ENCODE peak calls at places on chromosomes 6 and 20, in ten cellular contexts. One of them, this sample, is unnamed. For H3K9me3, the result is how much of the 10 kb centered on the place peaks cover.

GRCh38 chr6:109081026-109081425 is 13.6 kb downstream of the SESN1 start:
- DNase-seq in body of pancreas: no peak
- DNase-seq in small intestine: no peak
- DNase-seq in upper lobe of left lung: no peak
- DNase-seq in osteoblast: no peak
- DNase-seq in PC-9: no peak
- DNase-seq in HCT116: no peak
- DNase-seq in NT2/D1: no peak
- DNase-seq in tibial nerve: no peak
- DNase-seq in upper lobe of right lung: no peak
- DNase-seq in this sample: no peak

GRCh38 chr6:138272543-138273305 is 54.4 kb upstream of the PBOV1 start:
- DNase-seq in HCT116: no peak
- DNase-seq in body of pancreas: no peak
- DNase-seq in small intestine: no peak
- DNase-seq in upper lobe of left lung: no peak
- DNase-seq in PC-9: no peak
- DNase-seq in upper lobe of right lung: no peak
- DNase-seq in NT2/D1: no peak
- DNase-seq in tibial nerve: no peak
- DNase-seq in osteoblast: no peak
- DNase-seq in this sample: no peak

GRCh38 chr6:71187136-71187535 is 101.5 kb upstream of the OGFRL1 start:
- DNase-seq in NT2/D1: no peak
- DNase-seq in small intestine: no peak
- DNase-seq in upper lobe of left lung: no peak
- DNase-seq in HCT116: no peak
- DNase-seq in osteoblast: no peak
- DNase-seq in PC-9: no peak
- DNase-seq in tibial nerve: no peak
- DNase-seq in upper lobe of right lung: no peak
- DNase-seq in body of pancreas: no peak
- DNase-seq in this sample: no peak

GRCh38 chr20:45036044-45036755 is 64.7 kb downstream of the KCNS1 start:
- DNase-seq in PC-9: peak
- DNase-seq in small intestine: no peak
- DNase-seq in osteoblast: no peak
- DNase-seq in upper lobe of left lung: no peak
- DNase-seq in upper lobe of right lung: no peak
- DNase-seq in body of pancreas: no peak
- DNase-seq in tibial nerve: no peak
- DNase-seq in HCT116: peak
- DNase-seq in NT2/D1: no peak
- DNase-seq in this sample: no peak

GRCh38 chr6:37794825-37795224 is 24.7 kb upstream of the ZFAND3 start:
- DNase-seq in upper lobe of left lung: no peak
- DNase-seq in osteoblast: peak
- DNase-seq in tibial nerve: no peak
- DNase-seq in HCT116: no peak
- DNase-seq in NT2/D1: no peak
- DNase-seq in small intestine: no peak
- DNase-seq in PC-9: no peak
- DNase-seq in upper lobe of right lung: no peak
- DNase-seq in body of pancreas: no peak
- DNase-seq in this sample: no peak

GRCh38 chr20:17856024-17856564 is 112.5 kb downstream of the SNX5 start:
- DNase-seq in NT2/D1: no peak
- DNase-seq in HCT116: no peak
- DNase-seq in osteoblast: no peak
- DNase-seq in small intestine: peak
- DNase-seq in tibial nerve: no peak
- DNase-seq in upper lobe of right lung: peak
- DNase-seq in PC-9: no peak
- DNase-seq in upper lobe of left lung: no peak
- DNase-seq in body of pancreas: peak
- DNase-seq in this sample: no peak

GRCh38 chr20:37511605-37512275 is 9.3 kb upstream of the NNAT start:
- DNase-seq in body of pancreas: no peak
- DNase-seq in upper lobe of left lung: no peak
- DNase-seq in upper lobe of right lung: no peak
- DNase-seq in tibial nerve: no peak
- DNase-seq in small intestine: no peak
- DNase-seq in NT2/D1: no peak
- DNase-seq in PC-9: no peak
- DNase-seq in HCT116: no peak
- DNase-seq in osteoblast: peak
- DNase-seq in this sample: no peak

GRCh38 chr6:20707166-20707485 is 172.9 kb downstream of the CDKAL1 start:
- DNase-seq in tibial nerve: no peak
- DNase-seq in upper lobe of left lung: no peak
- DNase-seq in osteoblast: no peak
- DNase-seq in HCT116: no peak
- DNase-seq in PC-9: no peak
- DNase-seq in small intestine: no peak
- DNase-seq in body of pancreas: no peak
- DNase-seq in upper lobe of right lung: no peak
- DNase-seq in NT2/D1: no peak
- DNase-seq in this sample: no peak

GRCh38 chr20:22472386-22472785 is 112.0 kb downstream of the FOXA2 start:
- DNase-seq in osteoblast: no peak
- DNase-seq in NT2/D1: no peak
- DNase-seq in upper lobe of left lung: no peak
- DNase-seq in tibial nerve: no peak
- DNase-seq in body of pancreas: no peak
- DNase-seq in small intestine: no peak
- DNase-seq in PC-9: no peak
- DNase-seq in upper lobe of right lung: no peak
- DNase-seq in HCT116: no peak
- DNase-seq in this sample: no peak

GRCh38 chr6:15491255-15491985 is 171.4 kb downstream of the DTNBP1 start:
- DNase-seq in osteoblast: peak
- DNase-seq in NT2/D1: no peak
- DNase-seq in tibial nerve: peak
- DNase-seq in upper lobe of right lung: no peak
- DNase-seq in upper lobe of left lung: peak
- DNase-seq in body of pancreas: peak
- DNase-seq in HCT116: peak
- DNase-seq in PC-9: peak
- DNase-seq in small intestine: peak
- DNase-seq in this sample: peak

GRCh38 chr6:165599121-165599520 is 63.9 kb downstream of the PDE10A start:
- DNase-seq in upper lobe of left lung: no peak
- DNase-seq in tibial nerve: no peak
- DNase-seq in small intestine: no peak
- DNase-seq in body of pancreas: no peak
- DNase-seq in osteoblast: no peak
- DNase-seq in NT2/D1: no peak
- DNase-seq in upper lobe of right lung: no peak
- DNase-seq in PC-9: no peak
- DNase-seq in HCT116: no peak
- DNase-seq in this sample: no peak

GRCh38 chr20:32474967-32475819 is 109.9 kb downstream of the NOL4L start:
- DNase-seq in HCT116: no peak
- DNase-seq in body of pancreas: peak
- DNase-seq in small intestine: peak
- DNase-seq in tibial nerve: peak
- DNase-seq in osteoblast: peak
- DNase-seq in upper lobe of left lung: peak
- DNase-seq in upper lobe of right lung: peak
- DNase-seq in NT2/D1: no peak
- DNase-seq in PC-9: peak
- DNase-seq in this sample: no peak

GRCh38 chr20:23156170-23156841 is 70.2 kb upstream of the CD93 start:
- DNase-seq in PC-9: peak
- DNase-seq in body of pancreas: no peak
- DNase-seq in tibial nerve: peak
- DNase-seq in NT2/D1: no peak
- DNase-seq in upper lobe of left lung: peak
- DNase-seq in HCT116: peak
- DNase-seq in small intestine: no peak
- DNase-seq in upper lobe of right lung: no peak
- DNase-seq in osteoblast: peak
- DNase-seq in this sample: no peak

GRCh38 chr20:61454053-61454452 is 202.0 kb downstream of the CDH4 start:
- DNase-seq in osteoblast: no peak
- DNase-seq in PC-9: no peak
- DNase-seq in body of pancreas: no peak
- DNase-seq in tibial nerve: no peak
- DNase-seq in upper lobe of left lung: no peak
- DNase-seq in upper lobe of right lung: no peak
- DNase-seq in HCT116: no peak
- DNase-seq in small intestine: no peak
- DNase-seq in NT2/D1: no peak
- DNase-seq in this sample: no peak

GRCh38 chr6:170388113-170388512 is 81.6 kb downstream of the FAM120B start:
- DNase-seq in upper lobe of left lung: no peak
- DNase-seq in upper lobe of right lung: no peak
- DNase-seq in small intestine: no peak
- DNase-seq in body of pancreas: no peak
- DNase-seq in PC-9: no peak
- DNase-seq in osteoblast: no peak
- DNase-seq in tibial nerve: no peak
- DNase-seq in HCT116: no peak
- DNase-seq in NT2/D1: no peak
- DNase-seq in this sample: no peak

GRCh38 chr20:46959081-46959692 is 64.5 kb downstream of the EYA2 start:
- DNase-seq in tibial nerve: no peak
- DNase-seq in NT2/D1: no peak
- DNase-seq in PC-9: peak
- DNase-seq in HCT116: peak
- DNase-seq in upper lobe of right lung: no peak
- DNase-seq in upper lobe of left lung: no peak
- DNase-seq in body of pancreas: no peak
- DNase-seq in small intestine: no peak
- DNase-seq in osteoblast: peak
- DNase-seq in this sample: no peak

GRCh38 chr6:10425973-10426780 is 11.3 kb upstream of the TFAP2A start:
- DNase-seq in small intestine: no peak
- DNase-seq in NT2/D1: no peak
- DNase-seq in PC-9: peak
- DNase-seq in tibial nerve: no peak
- DNase-seq in body of pancreas: peak
- DNase-seq in upper lobe of right lung: no peak
- DNase-seq in upper lobe of left lung: no peak
- DNase-seq in osteoblast: peak
- DNase-seq in HCT116: no peak
- DNase-seq in this sample: no peak

GRCh38 chr20:11719153-11719552 is 198.5 kb upstream of the BTBD3 start:
- DNase-seq in upper lobe of left lung: no peak
- DNase-seq in osteoblast: no peak
- DNase-seq in body of pancreas: no peak
- DNase-seq in small intestine: no peak
- DNase-seq in upper lobe of right lung: no peak
- DNase-seq in HCT116: no peak
- DNase-seq in PC-9: no peak
- DNase-seq in NT2/D1: peak
- DNase-seq in tibial nerve: no peak
- DNase-seq in this sample: no peak
- H3K9me3 ChIP-seq in upper lobe of left lung: under half
- H3K9me3 ChIP-seq in osteoblast: under half
- H3K9me3 ChIP-seq in body of pancreas: under half
- H3K9me3 ChIP-seq in small intestine: under half
- H3K9me3 ChIP-seq in upper lobe of right lung: under half
- H3K9me3 ChIP-seq in HCT116: under half
- H3K9me3 ChIP-seq in PC-9: under half
- H3K9me3 ChIP-seq in NT2/D1: under half
- H3K9me3 ChIP-seq in tibial nerve: under half
- H3K9me3 ChIP-seq in this sample: under half

GRCh38 chr20:15582146-15582776 is 991.0 kb downstream of the KIF16B start:
- DNase-seq in upper lobe of left lung: no peak
- DNase-seq in body of pancreas: no peak
- DNase-seq in osteoblast: no peak
- DNase-seq in NT2/D1: no peak
- DNase-seq in PC-9: no peak
- DNase-seq in HCT116: no peak
- DNase-seq in tibial nerve: no peak
- DNase-seq in small intestine: no peak
- DNase-seq in upper lobe of right lung: no peak
- DNase-seq in this sample: no peak
- H3K9me3 ChIP-seq in upper lobe of left lung: under half
- H3K9me3 ChIP-seq in body of pancreas: under half
- H3K9me3 ChIP-seq in osteoblast: under half
- H3K9me3 ChIP-seq in NT2/D1: under half
- H3K9me3 ChIP-seq in PC-9: under half
- H3K9me3 ChIP-seq in HCT116: under half
- H3K9me3 ChIP-seq in tibial nerve: under half
- H3K9me3 ChIP-seq in small intestine: under half
- H3K9me3 ChIP-seq in upper lobe of right lung: under half
- H3K9me3 ChIP-seq in this sample: under half

GRCh38 chr6:85033547-85033946 is 269.1 kb upstream of the TBX18 start:
- DNase-seq in osteoblast: no peak
- DNase-seq in small intestine: no peak
- DNase-seq in HCT116: no peak
- DNase-seq in PC-9: no peak
- DNase-seq in NT2/D1: no peak
- DNase-seq in upper lobe of right lung: no peak
- DNase-seq in tibial nerve: no peak
- DNase-seq in body of pancreas: no peak
- DNase-seq in upper lobe of left lung: no peak
- DNase-seq in this sample: no peak
- H3K9me3 ChIP-seq in osteoblast: under half
- H3K9me3 ChIP-seq in small intestine: under half
- H3K9me3 ChIP-seq in HCT116: under half
- H3K9me3 ChIP-seq in PC-9: under half
- H3K9me3 ChIP-seq in NT2/D1: under half
- H3K9me3 ChIP-seq in upper lobe of right lung: under half
- H3K9me3 ChIP-seq in tibial nerve: under half
- H3K9me3 ChIP-seq in body of pancreas: under half
- H3K9me3 ChIP-seq in upper lobe of left lung: under half
- H3K9me3 ChIP-seq in this sample: under half

DNA sequence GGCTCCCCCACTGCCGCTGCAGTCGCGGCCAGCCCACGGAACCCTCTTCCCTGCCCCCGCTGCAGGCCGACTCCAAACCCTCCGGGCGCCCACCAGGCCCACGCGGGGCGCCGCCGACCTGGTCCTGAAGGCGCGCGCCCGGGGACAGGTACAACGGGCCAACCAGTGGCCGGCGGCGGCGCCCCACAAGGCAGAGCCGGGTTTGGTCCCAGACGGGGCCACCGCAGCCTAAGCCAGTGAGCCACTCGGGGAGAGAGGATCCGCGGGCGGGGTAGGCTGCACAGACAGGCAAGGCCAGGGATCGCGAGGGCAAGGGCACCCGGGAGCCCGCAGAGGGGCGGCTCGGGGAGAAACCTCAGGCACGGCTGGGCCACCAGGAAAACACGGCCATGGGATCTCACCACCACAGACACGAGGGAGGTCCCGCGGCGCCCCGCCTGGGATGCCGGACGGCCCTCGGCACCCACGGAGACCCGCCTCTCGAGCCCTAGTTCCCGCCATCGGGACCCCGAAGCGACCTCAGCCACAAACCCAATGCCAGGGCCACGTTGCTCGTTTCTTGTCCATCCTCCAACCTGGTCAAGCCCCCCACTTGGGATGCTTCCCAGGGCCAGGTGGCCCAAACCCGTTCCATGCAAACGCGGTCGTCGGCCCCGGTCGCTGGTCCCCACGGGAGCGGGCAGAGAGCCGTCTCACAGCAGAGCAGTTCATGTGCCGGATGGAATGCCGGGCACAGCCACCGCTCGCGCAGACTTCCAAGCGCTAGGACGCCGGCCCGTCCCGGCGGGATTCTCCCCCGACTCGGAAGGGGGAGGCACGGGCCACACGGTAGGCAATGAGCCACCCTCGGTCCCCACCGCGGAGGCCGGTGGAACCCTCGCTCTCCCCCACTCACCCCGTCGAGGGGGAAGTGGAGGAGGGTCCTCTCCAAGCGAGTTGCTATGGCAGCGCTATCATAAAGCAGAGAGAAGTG is 1956.6 kb upstream of the DEFB115 start:
- DNase-seq in small intestine: no peak
- DNase-seq in upper lobe of right lung: peak
- DNase-seq in PC-9: no peak
- DNase-seq in body of pancreas: no peak
- DNase-seq in HCT116: no peak
- DNase-seq in osteoblast: peak
- DNase-seq in tibial nerve: no peak
- DNase-seq in NT2/D1: no peak
- DNase-seq in upper lobe of left lung: no peak
- DNase-seq in this sample: no peak
- H3K9me3 ChIP-seq in small intestine: under half
- H3K9me3 ChIP-seq in upper lobe of right lung: under half
- H3K9me3 ChIP-seq in PC-9: under half
- H3K9me3 ChIP-seq in body of pancreas: under half
- H3K9me3 ChIP-seq in HCT116: under half
- H3K9me3 ChIP-seq in osteoblast: under half
- H3K9me3 ChIP-seq in tibial nerve: under half
- H3K9me3 ChIP-seq in NT2/D1: under half
- H3K9me3 ChIP-seq in upper lobe of left lung: under half
- H3K9me3 ChIP-seq in this sample: under half

This sample was measured in T-helper 17 cell.